ENCODE peak calls at places on chromosome 6, in six cellular contexts. O is body of pancreas, C is stomach, W is sigmoid colon, J is ovary, U is A549. Z is an unnamed sample.

GRCh38 chr6:139519097-139519496 is 144.6 kb upstream of the CITED2 start:
- DNase-seq in C (no peak), O (no peak), W (no peak), U (no peak), J (no peak), Z (no peak)

GRCh38 chr6:79170431-79170830 is 64.1 kb downstream of the HMGN3 start:
- DNase-seq in J (no peak), C (no peak), W (no peak), O (no peak), U (no peak), Z (no peak)

GRCh38 chr6:84135291-84135690 is 92.2 kb downstream of the CEP162 start:
- DNase-seq in C (no peak), U (no peak), W (no peak), J (no peak), O (no peak), Z (no peak)

GRCh38 chr6:33725222-33725621 is 13.7 kb upstream of the UQCC2 start:
- DNase-seq in C (no peak), O (no peak), J (no peak), U (no peak), W (no peak), Z (no peak)

GRCh38 chr6:37176268-37177082 is 6.5 kb downstream of the PIM1 start:
- DNase-seq in W (no peak), O (no peak), U (no peak), J (no peak), C (no peak), Z (no peak)

GRCh38 chr6:624979-625378 is 31.9 kb downstream of the HUS1B start:
- DNase-seq in O (no peak), W (peak; percentile 69), U (no peak), J (no peak), C (no peak), Z (no peak)

GRCh38 chr6:46772754-46773153 is 20.4 kb upstream of the MEP1A start:
- DNase-seq in C (no peak), U (no peak), W (no peak), O (no peak), J (no peak), Z (peak; percentile 13)

GRCh38 chr6:28658475-28659249 is 133.0 kb downstream of the GPX5 start:
- DNase-seq in U (no peak), O (no peak), J (no peak), W (no peak), C (no peak), Z (no peak)

GRCh38 chr6:42505377-42505702 is 53.6 kb upstream of the TRERF1 start:
- DNase-seq in J (no peak), C (no peak), W (no peak), U (peak; percentile 16), O (no peak), Z (no peak)

GRCh38 chr6:142331075-142331551 is 29.3 kb downstream of the ADGRG6 start:
- DNase-seq in U (no peak), O (no peak), C (no peak), J (no peak), W (no peak), Z (no peak)

GRCh38 chr6:117449549-117450439 is 24.1 kb upstream of the ROS1 start:
- DNase-seq in U (no peak), J (peak; percentile 35), O (peak; percentile 67), W (no peak), C (peak; percentile 58), Z (peak; percentile 58)

GRCh38 chr6:30830438-30830837 is 53.9 kb upstream of the DDR1 start:
- DNase-seq in C (no peak), W (no peak), U (no peak), J (no peak), O (no peak), Z (no peak)

GRCh38 chr6:25094726-25095125 is 159.0 kb upstream of the RIPOR2 start:
- DNase-seq in J (no peak), U (no peak), O (no peak), W (no peak), C (no peak), Z (no peak)

GRCh38 chr6:111769365-111770127 is 103.7 kb downstream of the FYN start:
- DNase-seq in W (no peak), O (no peak), C (no peak), J (no peak), U (no peak), Z (no peak)
- H3K27ac ChIP-seq in W (no peak overlapping the region), O (no peak overlapping the region), C (no peak overlapping the region), J (no peak overlapping the region), U (no peak overlapping the region), Z (no peak overlapping the region)

GRCh38 chr6:45377555-45378323 is at the start of gene SUPT3H:
- DNase-seq in O (peak; percentile 90), U (peak; percentile 47), J (peak; percentile 91), C (peak; percentile 91), W (peak; percentile 96), Z (peak; percentile 93)
- TF ChIP-seq POLR2A in O (peak; percentile 81), U (peak; percentile 82), J (peak; percentile 69), C (no peak), W (peak; percentile 61), Z (peak; percentile 78)

GRCh38 chr6:13559968-13560650 is 14.3 kb upstream of the SIRT5 start:
- DNase-seq in U (no peak), O (no peak), C (no peak), W (no peak), J (no peak), Z (no peak)

GRCh38 chr6:13560651-13561044 is 13.8 kb upstream of the SIRT5 start:
- DNase-seq in C (no peak), O (no peak), U (no peak), J (no peak), W (no peak), Z (no peak)

GRCh38 chr6:13559251-13559650 is 15.2 kb upstream of the SIRT5 start:
- DNase-seq in O (no peak), U (no peak), W (no peak), J (no peak), C (no peak), Z (no peak)

GRCh38 chr6:13563009-13563408 is 11.4 kb upstream of the SIRT5 start:
- DNase-seq in O (no peak), C (no peak), J (no peak), U (no peak), W (no peak), Z (no peak)

GRCh38 chr6:13561624-13562267 is 12.7 kb upstream of the SIRT5 start:
- DNase-seq in C (no peak), W (no peak), J (no peak), U (no peak), O (no peak), Z (no peak)
- H3K4me1 ChIP-seq in C (no peaks in the 10 kb centered on the region), W (no peaks in the 10 kb centered on the region), J (no peaks in the 10 kb centered on the region), U (no peaks in the 10 kb centered on the region), O (peaks cover 5% of the 10 kb centered on the region), Z (no peaks in the 10 kb centered on the region)

GRCh38 chr6:132362318-132363185 is 38.7 kb downstream of the MOXD1 start:
- DNase-seq in U (no peak), W (no peak), C (no peak), J (no peak), O (no peak), Z (no peak)

GRCh38 chr6:132365319-132365907 is 35.9 kb downstream of the MOXD1 start:
- DNase-seq in U (no peak), O (no peak), J (no peak), W (peak; percentile 55), C (no peak), Z (no peak)

GRCh38 chr6:132359891-132360290 is 41.4 kb downstream of the MOXD1 start:
- DNase-seq in W (no peak), O (no peak), J (no peak), C (no peak), U (no peak), Z (no peak)

GRCh38 chr6:132364675-132365074 is 36.6 kb downstream of the MOXD1 start:
- DNase-seq in O (no peak), C (no peak), U (no peak), J (no peak), W (no peak), Z (no peak)

DNA sequence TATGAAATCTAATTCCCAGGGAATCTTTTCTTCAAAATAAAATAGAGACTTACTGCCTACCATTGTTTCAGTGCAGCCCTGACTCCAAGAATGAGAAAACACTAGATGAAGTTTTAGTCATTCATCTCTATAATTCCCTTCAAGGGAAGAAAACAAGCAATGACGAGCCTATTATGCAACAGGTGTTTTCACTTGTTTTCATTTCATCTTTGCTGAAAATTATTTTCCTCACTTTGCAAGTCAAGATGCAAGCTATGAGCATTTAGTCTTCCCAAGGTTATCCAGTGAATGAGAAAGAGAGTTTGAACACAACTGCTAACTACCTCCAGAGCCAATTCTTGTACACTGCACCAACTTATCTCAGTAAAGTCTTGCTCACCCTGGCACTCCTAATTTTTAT is 37.0 kb downstream of the MOXD1 start:
- DNase-seq in U (no peak), C (no peak), W (no peak), J (no peak), O (no peak), Z (no peak)
- H3K27ac ChIP-seq in U (no peak overlapping the region), C (no peak overlapping the region), W (no peak overlapping the region), J (no peak overlapping the region), O (no peak overlapping the region), Z (no peak overlapping the region)

DNA sequence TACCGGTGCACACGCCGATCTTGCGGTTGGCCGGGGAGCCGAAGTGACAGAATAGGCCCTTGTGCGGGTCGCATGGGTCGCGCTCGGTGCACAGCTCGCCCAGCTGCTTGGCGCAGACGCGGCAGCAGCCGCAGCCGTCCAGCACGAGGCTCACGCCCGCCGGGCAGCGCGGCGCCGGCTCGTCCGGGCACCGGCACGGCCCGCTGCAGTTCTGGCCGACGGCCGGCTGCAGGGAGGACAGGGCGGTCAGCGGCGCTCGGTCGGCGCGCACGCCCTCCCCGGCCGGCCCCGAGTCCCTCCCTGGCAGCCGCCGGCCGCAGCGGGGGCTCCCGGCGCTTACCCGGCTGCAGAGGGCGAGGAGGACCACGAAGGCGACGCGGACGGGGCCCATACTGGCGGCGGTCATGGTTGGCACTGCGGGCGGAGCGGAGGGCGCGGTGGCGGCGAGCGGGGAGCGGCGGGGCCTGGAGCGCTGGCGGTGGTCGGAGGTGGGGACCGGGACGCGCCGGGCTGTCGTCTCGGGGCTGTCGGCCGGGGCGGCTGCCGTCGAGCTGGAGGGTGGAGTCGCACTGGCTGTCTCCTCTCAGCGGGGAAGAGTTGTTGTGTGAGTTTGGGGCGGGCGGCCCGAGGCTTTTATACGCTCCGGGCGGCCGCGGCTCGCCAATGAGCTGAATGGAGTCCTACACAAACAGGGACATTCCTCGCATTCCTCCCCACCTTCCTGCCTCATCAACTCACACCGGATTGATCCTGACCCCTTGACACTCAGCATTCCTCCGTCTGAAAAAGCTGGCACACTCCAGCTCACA is at the start of gene CCN2:
- DNase-seq in J (peak; percentile 75), O (peak; percentile 75), C (peak; percentile 77), W (peak; percentile 95), U (peak; percentile 83), Z (peak; percentile 84)
- TF ChIP-seq POLR2A in J (peak; percentile 69), O (peak; percentile 92), C (peak; percentile 24), W (peak; percentile 68), U (peak; percentile 75), Z (peak; percentile 88)